ENCODE peak calls at places on chromosomes 1 and 21, in ten cellular contexts. X is iPS DF 6.9; E is heart left ventricle; H is T-helper 17 cell; O is fibroblast of lung; M is SJCRH30; P is left ventricle myocardium inferior; D is adipocyte; J is K562; C is CD4-positive, alpha-beta T cell. V is an unnamed sample. For H3K9me3, the result is how much of the 10 kb centered on the place peaks cover.

GRCh38 chr1:173202430-173203145 is 4.5 kb downstream of the TNFSF4 start:
- DNase-seq in X (peak), E (no peak), H (no peak), O (peak), M (peak), P (no peak), D (peak), J (peak), C (no peak), V (peak)

GRCh38 chr1:71667224-71667623 is 586.4 kb upstream of the ZRANB2 start:
- DNase-seq in X (no peak), E (no peak), H (no peak), O (peak), M (peak), P (no peak), D (peak), J (no peak), C (no peak), V (no peak)

GRCh38 chr1:86696522-86696921 is 7.9 kb upstream of the SH3GLB1 start:
- DNase-seq in X (no peak), E (no peak), H (no peak), O (no peak), M (no peak), P (no peak), D (peak), J (no peak), C (no peak), V (no peak)

GRCh38 chr21:43938751-43939442 is 73.2 kb upstream of the TRAPPC10 start:
- DNase-seq in X (peak), E (peak), H (peak), O (peak), M (peak), P (peak), D (peak), J (peak), C (peak), V (peak)

GRCh38 chr1:109928591-109929111 is 18.0 kb downstream of the CSF1 start:
- DNase-seq in X (no peak), E (peak), H (no peak), O (peak), M (peak), P (peak), D (peak), J (no peak), C (no peak), V (peak)

GRCh38 chr21:34526236-34526617 is 14.2 kb upstream of the KCNE1 start:
- DNase-seq in X (no peak), E (no peak), H (no peak), O (no peak), M (peak), P (no peak), D (peak), J (no peak), C (no peak), V (no peak)

GRCh38 chr1:163747261-163747660 is 425.5 kb downstream of the NUF2 start:
- DNase-seq in X (no peak), E (no peak), H (no peak), O (no peak), M (no peak), P (no peak), D (no peak), J (no peak), C (no peak), V (no peak)

GRCh38 chr1:39671793-39672550 is at the start of gene NT5C1A:
- DNase-seq in X (no peak), E (peak), H (no peak), O (no peak), M (peak), P (peak), D (peak), J (peak), C (peak), V (peak)

GRCh38 chr1:188986751-188987417 is 1490.8 kb downstream of the BRINP3 start:
- DNase-seq in X (no peak), E (no peak), H (no peak), O (no peak), M (peak), P (no peak), D (no peak), J (no peak), C (no peak), V (no peak)

GRCh38 chr1:15207829-15208429 is 39.1 kb upstream of the FHAD1 start:
- DNase-seq in X (no peak), E (no peak), H (no peak), O (no peak), M (no peak), P (no peak), D (no peak), J (no peak), C (no peak), V (peak)

GRCh38 chr1:7247158-7247557 is 461.9 kb downstream of the CAMTA1 start:
- DNase-seq in X (no peak), E (no peak), H (no peak), O (no peak), M (no peak), P (no peak), D (no peak), J (no peak), C (no peak), V (no peak)

GRCh38 chr21:45136500-45136899 is 62.1 kb downstream of the ADARB1 start:
- DNase-seq in X (no peak), E (no peak), H (no peak), O (no peak), M (no peak), P (no peak), D (no peak), J (no peak), C (no peak), V (no peak)

GRCh38 chr21:32918467-32919140 is 107.1 kb upstream of the OLIG2 start:
- DNase-seq in X (no peak), E (no peak), H (no peak), O (no peak), M (no peak), P (no peak), D (no peak), J (no peak), C (no peak), V (no peak)

GRCh38 chr1:220751130-220751529 is 3.0 kb downstream of the MTARC2 start:
- DNase-seq in X (no peak), E (no peak), H (no peak), O (no peak), M (no peak), P (no peak), D (no peak), J (no peak), C (no peak), V (peak)

GRCh38 chr1:44628962-44629756 is 45.1 kb downstream of the TMEM53 start:
- DNase-seq in X (no peak), E (no peak), H (no peak), O (peak), M (no peak), P (no peak), D (peak), J (no peak), C (no peak), V (no peak)

GRCh38 chr21:41962425-41962966 is 8.7 kb upstream of the C2CD2 start:
- DNase-seq in X (no peak), E (no peak), H (no peak), O (no peak), M (no peak), P (no peak), D (no peak), J (no peak), C (no peak), V (no peak)

GRCh38 chr1:37726191-37726590 is 33.9 kb downstream of the CDCA8 start:
- DNase-seq in X (no peak), E (no peak), H (no peak), O (no peak), M (no peak), P (no peak), D (no peak), J (no peak), C (no peak), V (no peak)

GRCh38 chr1:201686709-201687455 is 142.1 kb upstream of the IPO9 start:
- DNase-seq in X (no peak), E (no peak), H (no peak), O (no peak), M (peak), P (no peak), D (no peak), J (no peak), C (no peak), V (no peak)

GRCh38 chr1:109570414-109570813 is 22.0 kb downstream of the GNAI3 start:
- DNase-seq in X (no peak), E (no peak), H (no peak), O (no peak), M (no peak), P (no peak), D (peak), J (no peak), C (no peak), V (no peak)

GRCh38 chr1:228109962-228110488 is 926 bp upstream of the MRPL55 start:
- DNase-seq in X (no peak), E (no peak), H (no peak), O (no peak), M (peak), P (no peak), D (peak), J (no peak), C (no peak), V (no peak)

GRCh38 chr1:37948841-37949240 is 2.0 kb upstream of the INPP5B start:
- DNase-seq in X (no peak), E (no peak), H (no peak), O (no peak), M (no peak), P (no peak), D (no peak), J (no peak), C (no peak), V (no peak)

GRCh38 chr1:20449736-20450311 is 36.2 kb downstream of the CAMK2N1 start:
- DNase-seq in X (no peak), E (no peak), H (no peak), O (peak), M (no peak), P (no peak), D (peak), J (no peak), C (no peak), V (no peak)

GRCh38 chr1:235901461-235901860 is 34.8 kb upstream of the LYST start:
- DNase-seq in X (no peak), E (no peak), H (no peak), O (peak), M (no peak), P (no peak), D (no peak), J (no peak), C (no peak), V (no peak)

GRCh38 chr1:82090104-82090503 is 289.4 kb downstream of the ADGRL2 start:
- DNase-seq in X (no peak), E (no peak), H (no peak), O (peak), M (no peak), P (no peak), D (peak), J (no peak), C (no peak), V (no peak)

GRCh38 chr1:82091729-82092128 is 291.0 kb downstream of the ADGRL2 start:
- DNase-seq in X (no peak), E (no peak), H (no peak), O (peak), M (no peak), P (no peak), D (peak), J (no peak), C (no peak), V (no peak)

GRCh38 chr1:82099170-82099569 is 298.4 kb downstream of the ADGRL2 start:
- DNase-seq in X (no peak), E (no peak), H (no peak), O (no peak), M (no peak), P (no peak), D (no peak), J (no peak), C (no peak), V (no peak)

GRCh38 chr1:82091274-82091673 is 290.5 kb downstream of the ADGRL2 start:
- DNase-seq in X (no peak), E (no peak), H (no peak), O (no peak), M (no peak), P (no peak), D (no peak), J (no peak), C (no peak), V (no peak)

GRCh38 chr1:82094136-82094535 is 293.4 kb downstream of the ADGRL2 start:
- DNase-seq in X (no peak), E (no peak), H (no peak), O (no peak), M (no peak), P (no peak), D (no peak), J (no peak), C (no peak), V (no peak)
- H3K9me3 ChIP-seq in X (under half), E (under half), H (under half), O (under half), M (under half), P (under half), D (under half), J (under half), C (under half), V (under half)

DNA sequence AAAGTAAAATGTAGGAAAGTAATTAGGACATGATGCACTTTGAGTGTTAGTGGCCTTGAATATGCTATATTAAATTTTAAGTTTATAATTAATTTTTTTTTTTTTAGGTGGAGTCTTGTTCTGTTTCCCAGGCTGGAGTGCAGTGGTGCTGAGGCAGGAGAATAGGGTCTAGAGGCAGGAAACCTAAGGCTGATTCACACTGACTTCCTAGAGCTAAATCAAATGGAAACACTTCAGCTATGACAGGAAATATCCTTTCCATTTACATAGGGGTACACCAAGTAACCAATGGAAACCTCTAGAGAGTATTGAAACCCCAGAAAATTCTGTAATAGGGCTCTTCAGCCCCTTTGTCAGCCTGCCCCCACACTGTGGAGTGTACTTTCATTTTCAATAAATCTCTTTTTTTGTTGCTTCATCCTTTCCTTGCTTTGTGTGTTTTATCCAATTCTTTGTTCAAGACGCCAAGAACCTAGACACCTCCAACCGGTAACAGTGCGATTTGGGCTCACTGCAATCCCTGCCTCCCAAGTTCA is 17.9 kb upstream of the THRAP3 start:
- DNase-seq in X (no peak), E (no peak), H (no peak), O (no peak), M (no peak), P (no peak), D (no peak), J (no peak), C (no peak), V (no peak)
- H3K9me3 ChIP-seq in X (under half), E (under half), H (under half), O (under half), M (under half), P (under half), D (under half), J (under half), C (under half), V (under half)

GRCh38 chr1:9703681-9704080 is 52.1 kb downstream of the PIK3CD start:
- DNase-seq in X (no peak), E (no peak), H (no peak), O (no peak), M (no peak), P (no peak), D (no peak), J (no peak), C (no peak), V (no peak)
- H3K9me3 ChIP-seq in X (under half), E (under half), H (under half), O (under half), M (under half), P (under half), D (under half), J (under half), C (under half), V (under half)

GRCh38 chr1:246709196-246709595 is 15.0 kb upstream of the SCCPDH start:
- DNase-seq in X (no peak), E (no peak), H (no peak), O (no peak), M (no peak), P (no peak), D (no peak), J (no peak), C (no peak), V (no peak)

GRCh38 chr1:246709845-246710244 is 14.4 kb upstream of the SCCPDH start:
- DNase-seq in X (no peak), E (no peak), H (no peak), O (no peak), M (no peak), P (no peak), D (no peak), J (no peak), C (no peak), V (no peak)

GRCh38 chr1:246708166-246708565 is 16.0 kb upstream of the SCCPDH start:
- DNase-seq in X (no peak), E (no peak), H (no peak), O (no peak), M (no peak), P (no peak), D (peak), J (no peak), C (no peak), V (no peak)

DNA sequence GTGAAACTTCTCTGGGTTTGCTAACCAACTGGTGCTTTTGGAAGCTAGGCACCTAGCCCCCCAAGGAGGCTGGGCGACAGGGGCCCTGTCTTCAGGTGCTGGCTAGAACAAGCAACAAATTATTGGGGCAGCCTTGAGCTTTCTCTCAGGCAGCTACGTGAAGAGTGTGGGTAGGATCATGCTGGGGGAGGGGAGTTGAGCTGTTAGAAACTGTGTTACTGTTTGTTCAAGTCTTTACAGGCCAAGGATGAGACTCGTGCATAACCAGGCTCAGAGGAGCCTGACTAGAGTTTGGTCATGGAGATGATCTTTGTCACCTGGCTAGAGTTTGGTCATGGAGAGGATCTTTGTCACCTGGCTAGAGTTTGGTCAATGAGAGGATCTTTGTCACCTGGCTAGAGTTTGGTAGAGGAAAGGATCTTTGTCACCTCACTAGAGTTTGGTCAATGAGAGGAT is 12.6 kb upstream of the SCCPDH start:
- DNase-seq in X (no peak), E (no peak), H (no peak), O (no peak), M (no peak), P (no peak), D (no peak), J (no peak), C (no peak), V (no peak)
- H3K9me3 ChIP-seq in X (under half), E (under half), H (under half), O (under half), M (under half), P (under half), D (under half), J (under half), C (under half), V (under half)

GRCh38 chr21:13827201-13827600 is 217.6 kb downstream of the POTED start:
- DNase-seq in X (no peak), E (no peak), H (no peak), O (no peak), M (no peak), P (no peak), D (no peak), J (no peak), C (no peak), V (no peak)
- H3K9me3 ChIP-seq in X (under half), E (under half), H (under half), O (under half), M (under half), P (under half), D (under half), J (under half), C (under half), V (under half)

GRCh38 chr1:199046618-199047017 is 407.8 kb downstream of the PTPRC start:
- DNase-seq in X (no peak), E (no peak), H (no peak), O (peak), M (no peak), P (no peak), D (no peak), J (no peak), C (no peak), V (no peak)

GRCh38 chr1:199040499-199040898 is 401.7 kb downstream of the PTPRC start:
- DNase-seq in X (no peak), E (no peak), H (no peak), O (no peak), M (no peak), P (no peak), D (no peak), J (no peak), C (no peak), V (no peak)

GRCh38 chr1:199041173-199041914 is 402.5 kb downstream of the PTPRC start:
- DNase-seq in X (no peak), E (no peak), H (no peak), O (no peak), M (no peak), P (no peak), D (no peak), J (no peak), C (no peak), V (no peak)

GRCh38 chr1:199042193-199042592 is 403.4 kb downstream of the PTPRC start:
- DNase-seq in X (no peak), E (no peak), H (no peak), O (no peak), M (no peak), P (no peak), D (no peak), J (no peak), C (no peak), V (no peak)

DNA sequence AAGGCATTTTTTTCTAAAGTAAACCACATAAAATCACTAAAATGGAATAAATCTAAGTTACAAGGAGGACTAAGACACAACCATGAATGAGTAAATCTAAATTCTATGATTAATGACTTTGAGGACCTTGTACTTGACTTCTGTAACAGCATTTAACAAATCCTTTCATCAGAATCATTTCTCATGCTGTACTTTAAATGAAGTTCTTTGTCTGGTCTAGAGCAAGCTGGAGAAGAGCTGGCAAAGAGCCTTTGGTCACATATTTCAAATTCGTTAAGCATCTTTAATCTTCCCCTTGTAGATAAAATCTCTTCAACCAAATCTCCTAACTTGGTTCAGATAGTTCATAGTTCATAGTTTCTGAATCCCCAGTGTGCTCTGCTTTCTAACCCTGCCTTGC is 405.4 kb downstream of the PTPRC start:
- DNase-seq in X (no peak), E (no peak), H (no peak), O (no peak), M (no peak), P (no peak), D (no peak), J (no peak), C (no peak), V (no peak)
- H3K9me3 ChIP-seq in X (under half), E (under half), H (under half), O (under half), M (under half), P (under half), D (under half), J (under half), C (under half), V (under half)

DNA sequence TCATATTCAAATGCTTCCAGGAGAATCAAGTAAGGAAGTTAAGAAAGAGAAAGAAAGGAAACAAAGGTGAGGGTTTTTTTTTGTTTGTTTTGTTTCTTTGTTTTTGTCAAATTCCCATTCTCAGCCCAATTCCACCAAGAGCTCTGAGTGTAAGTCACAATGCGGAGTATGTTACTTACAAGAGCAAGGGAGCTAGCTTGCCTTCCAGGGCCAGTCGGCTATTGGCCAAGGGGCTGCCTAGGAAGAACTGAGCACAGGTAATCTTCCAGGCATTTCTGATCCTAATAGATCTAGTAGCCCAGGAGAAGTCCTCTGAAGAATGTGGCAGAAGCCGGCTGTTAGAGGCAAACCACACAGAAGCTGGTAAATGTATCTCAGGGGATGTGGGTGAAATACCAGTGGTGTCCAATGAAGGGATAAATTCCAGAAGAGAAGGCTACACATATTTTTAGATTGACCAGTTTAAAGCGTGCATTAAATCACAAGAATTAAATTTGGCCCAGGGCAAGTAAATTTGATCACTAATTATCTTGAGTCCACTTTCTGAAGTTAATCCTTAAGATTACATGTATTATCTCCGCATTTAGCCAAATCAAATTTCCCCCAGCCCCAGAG is 239.6 kb upstream of the ADAMTS5 start:
- DNase-seq in X (peak), E (no peak), H (no peak), O (no peak), M (peak), P (no peak), D (peak), J (no peak), C (no peak), V (no peak)
- H3K9me3 ChIP-seq in X (under half), E (under half), H (under half), O (under half), M (under half), P (under half), D (under half), J (under half), C (under half), V (under half)

V was measured in body of pancreas.